ENCODE peak calls at places on chromosomes 1 and 21, in seven cellular contexts. M is HCT116, L is K562, G is SK-N-SH, V is H1, T is GM12878, U is HepG2. Q is an unnamed sample.

GRCh38 chr1:32761253-32761877 is 55.8 kb downstream of the YARS1 start:
- DNase-seq in M (peak), L (peak), G (peak), V (no peak), T (peak), U (no peak), Q (no peak)

GRCh38 chr1:81802601-81803422 is 2.1 kb downstream of the ADGRL2 start:
- DNase-seq in M (no peak), L (no peak), G (peak), V (no peak), T (no peak), U (no peak), Q (no peak)

GRCh38 chr1:221148580-221148979 is 269.3 kb downstream of the HLX start:
- DNase-seq in M (no peak), L (no peak), G (no peak), V (no peak), T (no peak), U (no peak), Q (no peak)

GRCh38 chr1:9573723-9574122 is 15.0 kb upstream of the TMEM201 start:
- DNase-seq in M (no peak), L (no peak), G (peak), V (no peak), T (no peak), U (no peak), Q (no peak)

GRCh38 chr1:152386940-152387339 is 27.1 kb downstream of the CRNN start:
- DNase-seq in M (no peak), L (no peak), G (no peak), V (no peak), T (no peak), U (no peak), Q (no peak)

GRCh38 chr1:67710417-67710816 is 25.4 kb downstream of the GADD45A start:
- DNase-seq in M (no peak), L (no peak), G (no peak), V (no peak), T (no peak), U (no peak), Q (no peak)

GRCh38 chr21:39315603-39316002 is 2.2 kb upstream of the BRWD1 start:
- DNase-seq in M (no peak), L (no peak), G (no peak), V (no peak), T (no peak), U (no peak), Q (no peak)

GRCh38 chr1:22260860-22261432 is 118.0 kb upstream of the WNT4 start:
- DNase-seq in M (no peak), L (no peak), G (no peak), V (no peak), T (no peak), U (no peak), Q (no peak)

GRCh38 chr1:208201241-208201640 is 42.9 kb downstream of the PLXNA2 start:
- DNase-seq in M (no peak), L (no peak), G (no peak), V (no peak), T (no peak), U (peak), Q (no peak)

GRCh38 chr1:7422081-7422480 is 349.0 kb upstream of the VAMP3 start:
- DNase-seq in M (no peak), L (no peak), G (no peak), V (no peak), T (no peak), U (no peak), Q (no peak)

GRCh38 chr1:2988256-2988655 is 33.0 kb upstream of the ACTRT2 start:
- DNase-seq in M (no peak), L (no peak), G (no peak), V (no peak), T (no peak), U (no peak), Q (no peak)

GRCh38 chr1:245693116-245693515 is 538.3 kb downstream of the KIF26B start:
- DNase-seq in M (no peak), L (no peak), G (no peak), V (no peak), T (no peak), U (no peak), Q (no peak)

GRCh38 chr1:182629674-182630073 is 25.5 kb upstream of the RGS16 start:
- DNase-seq in M (no peak), L (no peak), G (no peak), V (no peak), T (no peak), U (no peak), Q (no peak)

GRCh38 chr1:5961601-5962000 is 30.6 kb downstream of the NPHP4 start:
- DNase-seq in M (no peak), L (peak), G (no peak), V (no peak), T (no peak), U (no peak), Q (no peak)

GRCh38 chr1:175072131-175072941 is 4.7 kb downstream of the TNN start:
- DNase-seq in M (no peak), L (no peak), G (no peak), V (no peak), T (no peak), U (no peak), Q (peak)

GRCh38 chr1:162107911-162108310 is 38.4 kb downstream of the NOS1AP start:
- DNase-seq in M (no peak), L (no peak), G (no peak), V (no peak), T (no peak), U (peak), Q (no peak)

GRCh38 chr21:35565204-35565611 is 495.1 kb downstream of the SETD4 start:
- DNase-seq in M (no peak), L (no peak), G (no peak), V (no peak), T (no peak), U (no peak), Q (no peak)

GRCh38 chr1:200245492-200245891 is 164.3 kb downstream of the ZNF281 start:
- DNase-seq in M (no peak), L (peak), G (no peak), V (no peak), T (no peak), U (no peak), Q (no peak)

GRCh38 chr1:244093265-244093638 is 42.2 kb downstream of the ZBTB18 start:
- DNase-seq in M (no peak), L (no peak), G (no peak), V (no peak), T (no peak), U (no peak), Q (no peak)

GRCh38 chr1:2990376-2991115 is 30.7 kb upstream of the ACTRT2 start:
- DNase-seq in M (no peak), L (no peak), G (no peak), V (no peak), T (no peak), U (no peak), Q (no peak)

GRCh38 chr1:77282187-77282865 is 507 bp downstream of the AK5 start:
- DNase-seq in M (no peak), L (no peak), G (no peak), V (no peak), T (no peak), U (no peak), Q (peak)
- TF ChIP-seq JUND in M (no peak), L (no peak), G (no peak), V (no peak), T (no peak), U (no peak), Q (no peak)

GRCh38 chr21:46114963-46115362 is 17.1 kb downstream of the COL6A2 start:
- DNase-seq in M (no peak), L (no peak), G (peak), V (no peak), T (no peak), U (no peak), Q (no peak)

GRCh38 chr21:46115441-46116188 is 17.7 kb downstream of the COL6A2 start:
- DNase-seq in M (no peak), L (no peak), G (peak), V (no peak), T (no peak), U (no peak), Q (no peak)

GRCh38 chr21:46116846-46117585 is 19.1 kb downstream of the COL6A2 start:
- DNase-seq in M (no peak), L (no peak), G (peak), V (no peak), T (no peak), U (no peak), Q (no peak)

GRCh38 chr21:46117586-46118304 is 19.8 kb downstream of the COL6A2 start:
- DNase-seq in M (no peak), L (no peak), G (peak), V (no peak), T (no peak), U (no peak), Q (no peak)

GRCh38 chr21:46116189-46116845 is 18.4 kb downstream of the COL6A2 start:
- DNase-seq in M (no peak), L (no peak), G (peak), V (no peak), T (no peak), U (no peak), Q (no peak)
- TF ChIP-seq JUND in M (no peak), L (no peak), G (no peak), V (no peak), T (no peak), U (no peak), Q (no peak)

GRCh38 chr1:54839824-54840223 is 38.7 kb upstream of the TTC22 start:
- DNase-seq in M (no peak), L (no peak), G (no peak), V (no peak), T (no peak), U (no peak), Q (no peak)

GRCh38 chr1:54835970-54836369 is 34.8 kb upstream of the TTC22 start:
- DNase-seq in M (no peak), L (no peak), G (no peak), V (no peak), T (no peak), U (no peak), Q (no peak)

GRCh38 chr1:54837002-54837853 is 36.1 kb upstream of the TTC22 start:
- DNase-seq in M (no peak), L (no peak), G (no peak), V (no peak), T (no peak), U (no peak), Q (no peak)

GRCh38 chr1:54836594-54836993 is 35.5 kb upstream of the TTC22 start:
- DNase-seq in M (no peak), L (no peak), G (no peak), V (no peak), T (no peak), U (no peak), Q (no peak)

GRCh38 chr1:54838565-54839180 is 37.5 kb upstream of the TTC22 start:
- DNase-seq in M (no peak), L (no peak), G (no peak), V (no peak), T (no peak), U (no peak), Q (no peak)
- TF ChIP-seq JUND in M (no peak), L (no peak), G (no peak), V (no peak), T (no peak), U (no peak), Q (no peak)

GRCh38 chr1:222829868-222830267 is 15.0 kb downstream of the DISP1 start:
- DNase-seq in M (no peak), L (no peak), G (no peak), V (no peak), T (no peak), U (no peak), Q (no peak)
- TF ChIP-seq JUND in M (no peak), L (no peak), G (peak), V (no peak), T (no peak), U (no peak), Q (no peak)

GRCh38 chr1:16903458-16903796 is 7.6 kb downstream of the RNU1-2 start:
- DNase-seq in M (no peak), L (no peak), G (no peak), V (no peak), T (no peak), U (no peak), Q (no peak)
- TF ChIP-seq JUND in M (no peak), L (no peak), G (no peak), V (no peak), T (no peak), U (no peak), Q (no peak)

GRCh38 chr1:24966724-24967346 is 36.8 kb upstream of the RUNX3 start:
- DNase-seq in M (peak), L (peak), G (no peak), V (no peak), T (peak), U (no peak), Q (no peak)
- TF ChIP-seq JUND in M (no peak), L (peak), G (no peak), V (no peak), T (peak), U (no peak), Q (no peak)

DNA sequence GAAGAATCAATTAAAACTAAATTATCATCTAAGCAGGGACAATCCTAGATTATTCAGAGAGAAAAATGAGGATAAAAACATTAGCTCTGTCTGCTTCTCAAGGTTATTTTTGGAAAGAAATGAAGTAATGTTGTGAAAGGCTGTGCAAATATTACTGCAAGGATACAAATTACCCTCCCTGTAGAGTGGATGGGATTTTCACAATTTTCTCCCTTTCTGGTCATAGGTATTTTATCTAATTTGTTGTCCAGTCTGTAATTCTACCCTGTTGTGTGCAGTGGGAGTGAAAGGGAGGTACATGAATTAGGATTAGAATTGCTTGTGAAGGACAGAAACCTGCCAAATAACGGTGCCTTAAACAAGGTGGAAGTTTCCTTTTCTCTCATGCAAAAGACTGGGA is 54.7 kb downstream of the MAP3K7CL start:
- DNase-seq in M (no peak), L (no peak), G (no peak), V (no peak), T (no peak), U (no peak), Q (no peak)
- TF ChIP-seq JUND in M (no peak), L (no peak), G (no peak), V (no peak), T (no peak), U (no peak), Q (no peak)

DNA sequence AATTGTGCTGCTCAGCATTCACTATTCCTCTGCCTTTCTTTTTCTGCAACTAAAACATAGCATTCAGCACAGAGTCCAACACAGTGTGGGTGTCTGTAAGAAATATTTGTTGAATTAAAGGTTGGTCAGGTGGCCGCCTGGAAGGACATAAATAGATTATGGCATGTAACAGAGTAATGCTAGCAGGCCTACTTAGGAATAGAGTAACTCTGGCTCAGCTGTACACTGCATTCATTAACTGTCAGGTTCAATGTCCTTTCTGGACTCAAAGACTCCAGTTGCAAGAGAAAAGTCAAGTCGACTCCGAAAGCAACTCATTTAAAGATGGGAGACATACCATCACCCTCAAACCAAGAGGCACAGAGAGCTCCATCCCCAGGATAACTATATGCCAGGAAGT is 116.0 kb downstream of the LMX1A start:
- DNase-seq in M (no peak), L (no peak), G (no peak), V (no peak), T (no peak), U (no peak), Q (no peak)
- TF ChIP-seq JUND in M (no peak), L (no peak), G (no peak), V (no peak), T (no peak), U (no peak), Q (no peak)

DNA sequence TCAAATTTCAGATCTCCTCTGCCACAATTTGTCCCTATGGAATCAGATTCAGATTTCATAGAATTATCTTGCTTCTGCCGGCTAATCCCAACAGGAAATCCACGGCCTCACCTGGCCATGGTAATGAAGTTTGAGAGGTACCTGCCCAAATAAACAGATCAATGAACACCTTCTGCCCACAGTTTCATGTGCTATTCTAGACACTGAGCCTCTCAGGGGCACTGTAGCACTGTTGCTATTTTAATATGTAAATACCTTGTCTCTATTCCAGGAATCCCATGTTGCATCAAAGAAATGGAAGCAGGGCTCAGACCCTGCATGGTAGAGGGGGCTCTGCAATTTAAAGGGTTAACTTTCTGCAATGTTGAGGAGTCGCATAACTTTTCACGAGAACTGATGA is 593.1 kb downstream of the PTBP2 start:
- DNase-seq in M (no peak), L (no peak), G (no peak), V (no peak), T (no peak), U (no peak), Q (no peak)
- TF ChIP-seq JUND in M (no peak), L (no peak), G (no peak), V (no peak), T (no peak), U (no peak), Q (no peak)